ENCODE peak calls at places on chromosomes 16 and 17, in eight cellular contexts. One of them, this sample, is unnamed.

GRCh38 chr17:46003907-46004748 is 5.1 kb downstream of the STH start:
- DNase-seq in thyroid gland: peak
- DNase-seq in body of pancreas: peak
- DNase-seq in IMR-90: peak
- DNase-seq in endothelial cell of umbilical vein: no peak
- DNase-seq in A549: no peak
- DNase-seq in tibial nerve: no peak
- DNase-seq in uterus: no peak
- DNase-seq in this sample: no peak

GRCh38 chr16:47503936-47504335 is 42.8 kb downstream of the PHKB start:
- DNase-seq in thyroid gland: no peak
- DNase-seq in body of pancreas: no peak
- DNase-seq in IMR-90: peak
- DNase-seq in endothelial cell of umbilical vein: peak
- DNase-seq in A549: no peak
- DNase-seq in tibial nerve: no peak
- DNase-seq in uterus: no peak
- DNase-seq in this sample: no peak

GRCh38 chr17:80861892-80862291 is 129.7 kb upstream of the CHMP6 start:
- DNase-seq in thyroid gland: no peak
- DNase-seq in body of pancreas: no peak
- DNase-seq in IMR-90: peak
- DNase-seq in endothelial cell of umbilical vein: no peak
- DNase-seq in A549: peak
- DNase-seq in tibial nerve: no peak
- DNase-seq in uterus: no peak
- DNase-seq in this sample: no peak

GRCh38 chr16:3580686-3581085 is 3.5 kb upstream of the NLRC3 start:
- DNase-seq in thyroid gland: no peak
- DNase-seq in body of pancreas: no peak
- DNase-seq in IMR-90: peak
- DNase-seq in endothelial cell of umbilical vein: no peak
- DNase-seq in A549: no peak
- DNase-seq in tibial nerve: no peak
- DNase-seq in uterus: peak
- DNase-seq in this sample: no peak

GRCh38 chr17:15262291-15263205 is 2.6 kb downstream of the PMP22 start:
- DNase-seq in thyroid gland: peak
- DNase-seq in body of pancreas: peak
- DNase-seq in IMR-90: peak
- DNase-seq in endothelial cell of umbilical vein: peak
- DNase-seq in A549: peak
- DNase-seq in tibial nerve: peak
- DNase-seq in uterus: peak
- DNase-seq in this sample: peak

GRCh38 chr16:80080287-80080851 is 460.4 kb upstream of the DYNLRB2 start:
- DNase-seq in thyroid gland: no peak
- DNase-seq in body of pancreas: no peak
- DNase-seq in IMR-90: no peak
- DNase-seq in endothelial cell of umbilical vein: no peak
- DNase-seq in A549: no peak
- DNase-seq in tibial nerve: no peak
- DNase-seq in uterus: no peak
- DNase-seq in this sample: no peak

GRCh38 chr17:9389116-9389515 is 186.5 kb downstream of the STX8 start:
- DNase-seq in thyroid gland: no peak
- DNase-seq in body of pancreas: no peak
- DNase-seq in IMR-90: peak
- DNase-seq in endothelial cell of umbilical vein: peak
- DNase-seq in A549: peak
- DNase-seq in tibial nerve: no peak
- DNase-seq in uterus: no peak
- DNase-seq in this sample: peak

GRCh38 chr16:65515193-65515592 is 393.3 kb upstream of the CDH11 start:
- DNase-seq in thyroid gland: no peak
- DNase-seq in body of pancreas: no peak
- DNase-seq in IMR-90: peak
- DNase-seq in endothelial cell of umbilical vein: no peak
- DNase-seq in A549: no peak
- DNase-seq in tibial nerve: no peak
- DNase-seq in uterus: no peak
- DNase-seq in this sample: no peak

GRCh38 chr17:34584805-34585416 is 5.5 kb downstream of the TMEM132E start:
- DNase-seq in thyroid gland: no peak
- DNase-seq in body of pancreas: no peak
- DNase-seq in IMR-90: peak
- DNase-seq in endothelial cell of umbilical vein: peak
- DNase-seq in A549: peak
- DNase-seq in tibial nerve: no peak
- DNase-seq in uterus: no peak
- DNase-seq in this sample: peak

GRCh38 chr17:4807534-4808377 is 804 bp downstream of the PLD2 start:
- DNase-seq in thyroid gland: peak
- DNase-seq in body of pancreas: no peak
- DNase-seq in IMR-90: no peak
- DNase-seq in endothelial cell of umbilical vein: no peak
- DNase-seq in A549: peak
- DNase-seq in tibial nerve: no peak
- DNase-seq in uterus: no peak
- DNase-seq in this sample: no peak

GRCh38 chr16:87332150-87332549 is 15.0 kb upstream of the C16orf95 start:
- DNase-seq in thyroid gland: no peak
- DNase-seq in body of pancreas: peak
- DNase-seq in IMR-90: peak
- DNase-seq in endothelial cell of umbilical vein: no peak
- DNase-seq in A549: no peak
- DNase-seq in tibial nerve: no peak
- DNase-seq in uterus: no peak
- DNase-seq in this sample: no peak

GRCh38 chr17:59620518-59621259 is 994 bp downstream of the CLTC start:
- DNase-seq in thyroid gland: peak
- DNase-seq in body of pancreas: peak
- DNase-seq in IMR-90: no peak
- DNase-seq in endothelial cell of umbilical vein: peak
- DNase-seq in A549: peak
- DNase-seq in tibial nerve: no peak
- DNase-seq in uterus: peak
- DNase-seq in this sample: peak

GRCh38 chr17:77315010-77315409 is 174.2 kb downstream of the SEC14L1 start:
- DNase-seq in thyroid gland: no peak
- DNase-seq in body of pancreas: no peak
- DNase-seq in IMR-90: no peak
- DNase-seq in endothelial cell of umbilical vein: no peak
- DNase-seq in A549: no peak
- DNase-seq in tibial nerve: no peak
- DNase-seq in uterus: no peak
- DNase-seq in this sample: no peak

GRCh38 chr17:82489851-82490511 is 29.6 kb upstream of the FOXK2 start:
- DNase-seq in thyroid gland: no peak
- DNase-seq in body of pancreas: no peak
- DNase-seq in IMR-90: no peak
- DNase-seq in endothelial cell of umbilical vein: no peak
- DNase-seq in A549: no peak
- DNase-seq in tibial nerve: no peak
- DNase-seq in uterus: no peak
- DNase-seq in this sample: no peak

GRCh38 chr17:82490512-82491195 is 28.9 kb upstream of the FOXK2 start:
- DNase-seq in thyroid gland: no peak
- DNase-seq in body of pancreas: no peak
- DNase-seq in IMR-90: no peak
- DNase-seq in endothelial cell of umbilical vein: no peak
- DNase-seq in A549: no peak
- DNase-seq in tibial nerve: no peak
- DNase-seq in uterus: no peak
- DNase-seq in this sample: no peak

GRCh38 chr17:82489117-82489516 is 30.4 kb upstream of the FOXK2 start:
- DNase-seq in thyroid gland: no peak
- DNase-seq in body of pancreas: no peak
- DNase-seq in IMR-90: peak
- DNase-seq in endothelial cell of umbilical vein: no peak
- DNase-seq in A549: no peak
- DNase-seq in tibial nerve: no peak
- DNase-seq in uterus: peak
- DNase-seq in this sample: peak

GRCh38 chr17:82486186-82487084 is 27.9 kb downstream of the NARF start:
- DNase-seq in thyroid gland: no peak
- DNase-seq in body of pancreas: no peak
- DNase-seq in IMR-90: no peak
- DNase-seq in endothelial cell of umbilical vein: no peak
- DNase-seq in A549: no peak
- DNase-seq in tibial nerve: no peak
- DNase-seq in uterus: no peak
- DNase-seq in this sample: no peak

DNA sequence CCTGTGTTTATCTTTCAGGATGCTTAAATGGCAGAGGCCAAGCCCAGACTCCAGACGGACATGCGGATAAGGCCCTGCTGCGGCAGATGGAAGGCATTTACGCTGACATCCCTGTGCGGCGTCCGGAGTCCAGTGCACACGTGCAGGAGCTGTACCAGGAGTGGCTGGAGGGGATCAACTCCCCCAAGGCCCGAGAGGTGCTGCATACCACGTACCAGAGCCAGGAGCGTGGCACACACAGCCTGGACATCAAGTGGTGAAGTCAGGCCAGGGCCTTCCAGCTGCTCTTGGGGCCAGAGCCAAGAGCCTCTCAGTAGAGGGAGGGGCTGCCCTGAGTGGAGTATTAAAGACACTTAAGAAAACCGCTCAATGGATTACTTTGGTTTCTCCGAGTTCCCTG is 29.4 kb downstream of the NARF start:
- DNase-seq in thyroid gland: peak
- DNase-seq in body of pancreas: no peak
- DNase-seq in IMR-90: no peak
- DNase-seq in endothelial cell of umbilical vein: no peak
- DNase-seq in A549: no peak
- DNase-seq in tibial nerve: no peak
- DNase-seq in uterus: no peak
- DNase-seq in this sample: no peak
- TF ChIP-seq POLR2A in thyroid gland: no peak
- TF ChIP-seq POLR2A in body of pancreas: no peak
- TF ChIP-seq POLR2A in IMR-90: no peak
- TF ChIP-seq POLR2A in endothelial cell of umbilical vein: no peak
- TF ChIP-seq POLR2A in A549: no peak
- TF ChIP-seq POLR2A in tibial nerve: no peak
- TF ChIP-seq POLR2A in uterus: no peak
- TF ChIP-seq POLR2A in this sample: no peak

GRCh38 chr16:89303604-89304003 is 86.1 kb downstream of the ZNF778 start:
- DNase-seq in thyroid gland: no peak
- DNase-seq in body of pancreas: no peak
- DNase-seq in IMR-90: no peak
- DNase-seq in endothelial cell of umbilical vein: no peak
- DNase-seq in A549: no peak
- DNase-seq in tibial nerve: no peak
- DNase-seq in uterus: no peak
- DNase-seq in this sample: no peak

GRCh38 chr16:89300976-89301360 is 83.5 kb downstream of the ZNF778 start:
- DNase-seq in thyroid gland: no peak
- DNase-seq in body of pancreas: no peak
- DNase-seq in IMR-90: no peak
- DNase-seq in endothelial cell of umbilical vein: no peak
- DNase-seq in A549: no peak
- DNase-seq in tibial nerve: no peak
- DNase-seq in uterus: no peak
- DNase-seq in this sample: no peak

GRCh38 chr16:89304941-89305705 is 87.6 kb downstream of the ZNF778 start:
- DNase-seq in thyroid gland: no peak
- DNase-seq in body of pancreas: no peak
- DNase-seq in IMR-90: no peak
- DNase-seq in endothelial cell of umbilical vein: no peak
- DNase-seq in A549: no peak
- DNase-seq in tibial nerve: no peak
- DNase-seq in uterus: no peak
- DNase-seq in this sample: no peak

GRCh38 chr16:89307421-89307805 is 89.9 kb downstream of the ZNF778 start:
- DNase-seq in thyroid gland: no peak
- DNase-seq in body of pancreas: no peak
- DNase-seq in IMR-90: no peak
- DNase-seq in endothelial cell of umbilical vein: no peak
- DNase-seq in A549: no peak
- DNase-seq in tibial nerve: no peak
- DNase-seq in uterus: no peak
- DNase-seq in this sample: no peak

GRCh38 chr16:89304181-89304851 is 86.8 kb downstream of the ZNF778 start:
- DNase-seq in thyroid gland: no peak
- DNase-seq in body of pancreas: no peak
- DNase-seq in IMR-90: no peak
- DNase-seq in endothelial cell of umbilical vein: no peak
- DNase-seq in A549: no peak
- DNase-seq in tibial nerve: no peak
- DNase-seq in uterus: no peak
- DNase-seq in this sample: no peak
- TF ChIP-seq POLR2A in thyroid gland: no peak
- TF ChIP-seq POLR2A in body of pancreas: no peak
- TF ChIP-seq POLR2A in IMR-90: no peak
- TF ChIP-seq POLR2A in endothelial cell of umbilical vein: no peak
- TF ChIP-seq POLR2A in A549: no peak
- TF ChIP-seq POLR2A in tibial nerve: no peak
- TF ChIP-seq POLR2A in uterus: no peak
- TF ChIP-seq POLR2A in this sample: no peak

GRCh38 chr17:20235747-20236146 is 226.6 kb downstream of the SPECC1 start:
- DNase-seq in thyroid gland: no peak
- DNase-seq in body of pancreas: no peak
- DNase-seq in IMR-90: no peak
- DNase-seq in endothelial cell of umbilical vein: no peak
- DNase-seq in A549: no peak
- DNase-seq in tibial nerve: no peak
- DNase-seq in uterus: no peak
- DNase-seq in this sample: no peak
- TF ChIP-seq POLR2A in thyroid gland: no peak
- TF ChIP-seq POLR2A in body of pancreas: no peak
- TF ChIP-seq POLR2A in IMR-90: no peak
- TF ChIP-seq POLR2A in endothelial cell of umbilical vein: no peak
- TF ChIP-seq POLR2A in A549: no peak
- TF ChIP-seq POLR2A in tibial nerve: no peak
- TF ChIP-seq POLR2A in uterus: no peak
- TF ChIP-seq POLR2A in this sample: no peak

GRCh38 chr16:67053767-67054334 is 24.9 kb downstream of the CBFB start:
- DNase-seq in thyroid gland: no peak
- DNase-seq in body of pancreas: no peak
- DNase-seq in IMR-90: no peak
- DNase-seq in endothelial cell of umbilical vein: no peak
- DNase-seq in A549: no peak
- DNase-seq in tibial nerve: no peak
- DNase-seq in uterus: no peak
- DNase-seq in this sample: no peak

GRCh38 chr16:67055712-67056487 is 27.0 kb downstream of the CBFB start:
- DNase-seq in thyroid gland: no peak
- DNase-seq in body of pancreas: no peak
- DNase-seq in IMR-90: peak
- DNase-seq in endothelial cell of umbilical vein: peak
- DNase-seq in A549: peak
- DNase-seq in tibial nerve: no peak
- DNase-seq in uterus: no peak
- DNase-seq in this sample: peak

DNA sequence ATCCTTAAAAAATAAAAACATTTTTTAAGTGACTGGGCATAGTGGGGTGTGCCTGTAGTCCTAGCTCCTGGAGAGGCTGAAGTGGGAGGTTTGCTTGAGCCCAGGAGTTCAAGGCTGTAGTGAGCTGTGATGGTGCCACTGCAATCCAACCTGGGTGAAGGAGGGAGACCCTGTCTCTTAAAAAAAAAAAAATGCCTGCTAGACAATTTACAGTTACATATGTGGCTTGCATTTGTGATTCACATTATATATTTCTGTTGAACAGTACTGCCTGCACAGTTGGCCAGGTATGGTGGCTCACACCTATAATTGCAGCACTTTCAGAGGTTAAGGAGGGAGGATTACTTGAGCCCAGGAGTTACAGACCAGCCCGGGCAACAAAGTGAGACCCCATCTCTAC is 23.4 kb downstream of the CBFB start:
- DNase-seq in thyroid gland: no peak
- DNase-seq in body of pancreas: no peak
- DNase-seq in IMR-90: no peak
- DNase-seq in endothelial cell of umbilical vein: no peak
- DNase-seq in A549: no peak
- DNase-seq in tibial nerve: no peak
- DNase-seq in uterus: no peak
- DNase-seq in this sample: no peak
- TF ChIP-seq POLR2A in thyroid gland: no peak
- TF ChIP-seq POLR2A in body of pancreas: no peak
- TF ChIP-seq POLR2A in IMR-90: no peak
- TF ChIP-seq POLR2A in endothelial cell of umbilical vein: no peak
- TF ChIP-seq POLR2A in A549: no peak
- TF ChIP-seq POLR2A in tibial nerve: no peak
- TF ChIP-seq POLR2A in uterus: no peak
- TF ChIP-seq POLR2A in this sample: no peak

This sample was measured in H54.